ENCODE peak calls at places on chromosomes 5 and 9, in ten cellular contexts. Q is transverse colon, F is heart left ventricle, C is GM12865, M is GM20000, Y is mesothelial cell of epicardium, G is type B pancreatic cell, X is kidney, J is coronary artery, S is astrocyte. D is an unnamed sample.

GRCh38 chr9:136619742-136620440 is 42.8 kb upstream of the EGFL7 start:
- DNase-seq in Q (peak), F (no peak), C (peak), M (no peak), Y (peak), G (no peak), X (no peak), J (no peak), S (no peak), D (no peak)

GRCh38 chr9:115194216-115194615 is 76.3 kb upstream of the TNC start:
- DNase-seq in Q (no peak), F (no peak), C (no peak), M (no peak), Y (no peak), G (no peak), X (no peak), J (no peak), S (no peak), D (peak)

GRCh38 chr5:132339502-132339901 is 30.0 kb upstream of the SLC22A5 start:
- DNase-seq in Q (no peak), F (no peak), C (no peak), M (no peak), Y (no peak), G (no peak), X (no peak), J (no peak), S (no peak), D (no peak)

GRCh38 chr9:91001146-91001611 is 199.6 kb downstream of the SYK start:
- DNase-seq in Q (no peak), F (no peak), C (no peak), M (no peak), Y (no peak), G (peak), X (no peak), J (no peak), S (peak), D (peak)

GRCh38 chr9:137150485-137151060 is 11.6 kb downstream of the GRIN1 start:
- DNase-seq in Q (peak), F (no peak), C (peak), M (peak), Y (no peak), G (no peak), X (no peak), J (no peak), S (no peak), D (peak)

GRCh38 chr9:2317591-2317990 is 302.4 kb downstream of the SMARCA2 start:
- DNase-seq in Q (no peak), F (no peak), C (no peak), M (no peak), Y (no peak), G (no peak), X (no peak), J (no peak), S (no peak), D (no peak)

GRCh38 chr5:138696501-138696900 is 56.7 kb upstream of the CTNNA1 start:
- DNase-seq in Q (no peak), F (no peak), C (no peak), M (no peak), Y (no peak), G (no peak), X (no peak), J (no peak), S (peak), D (peak)

GRCh38 chr9:19032411-19032810 is 598 bp downstream of the SAXO1 start:
- DNase-seq in Q (no peak), F (no peak), C (no peak), M (no peak), Y (no peak), G (no peak), X (no peak), J (no peak), S (no peak), D (no peak)

GRCh38 chr9:91890662-91891061 is 59.4 kb downstream of the ROR2 start:
- DNase-seq in Q (no peak), F (no peak), C (no peak), M (no peak), Y (no peak), G (no peak), X (no peak), J (no peak), S (no peak), D (no peak)

GRCh38 chr9:127809562-127810377 is 7.1 kb downstream of the FPGS start:
- DNase-seq in Q (peak), F (no peak), C (no peak), M (peak), Y (peak), G (no peak), X (no peak), J (no peak), S (no peak), D (no peak)

GRCh38 chr5:157108961-157109360 is at the start of gene HAVCR2:
- DNase-seq in Q (peak), F (peak), C (peak), M (peak), Y (no peak), G (no peak), X (no peak), J (no peak), S (no peak), D (no peak)

GRCh38 chr9:71333311-71333710 is 211.9 kb upstream of the TRPM3 start:
- DNase-seq in Q (no peak), F (no peak), C (no peak), M (no peak), Y (no peak), G (no peak), X (no peak), J (no peak), S (no peak), D (no peak)

GRCh38 chr5:59596586-59597348 is 296.8 kb downstream of the PDE4D start:
- DNase-seq in Q (no peak), F (no peak), C (no peak), M (no peak), Y (no peak), G (no peak), X (no peak), J (no peak), S (peak), D (peak)

GRCh38 chr5:65172486-65173129 is 309.1 kb downstream of the ADAMTS6 start:
- DNase-seq in Q (no peak), F (no peak), C (peak), M (peak), Y (no peak), G (no peak), X (no peak), J (no peak), S (peak), D (peak)

GRCh38 chr5:51326844-51327243 is 56.4 kb upstream of the ISL1 start:
- DNase-seq in Q (no peak), F (no peak), C (no peak), M (no peak), Y (no peak), G (no peak), X (no peak), J (no peak), S (no peak), D (no peak)

GRCh38 chr5:146653560-146653959 is 137.6 kb upstream of the GPR151 start:
- DNase-seq in Q (no peak), F (no peak), C (no peak), M (no peak), Y (no peak), G (no peak), X (no peak), J (no peak), S (no peak), D (no peak)

GRCh38 chr9:21943464-21943863 is 50.7 kb downstream of the CDKN2A start:
- DNase-seq in Q (no peak), F (no peak), C (no peak), M (no peak), Y (no peak), G (no peak), X (no peak), J (no peak), S (no peak), D (no peak)

GRCh38 chr9:121566401-121567141 is 66.9 kb upstream of the GGTA1 start:
- DNase-seq in Q (peak), F (peak), C (no peak), M (no peak), Y (no peak), G (no peak), X (no peak), J (no peak), S (peak), D (peak)

GRCh38 chr9:8457814-8458213 is 658.2 kb upstream of the DMAC1 start:
- DNase-seq in Q (no peak), F (no peak), C (no peak), M (no peak), Y (no peak), G (no peak), X (no peak), J (no peak), S (no peak), D (no peak)

GRCh38 chr5:15938186-15938585 is 241.4 kb downstream of the MARCHF11 start:
- DNase-seq in Q (no peak), F (no peak), C (no peak), M (no peak), Y (no peak), G (no peak), X (no peak), J (no peak), S (no peak), D (peak)

GRCh38 chr9:4548796-4549725 is 58.8 kb downstream of the SLC1A1 start:
- DNase-seq in Q (peak), F (peak), C (peak), M (peak), Y (no peak), G (no peak), X (no peak), J (no peak), S (no peak), D (peak)
- TF ChIP-seq CTCF in Q (no peak), F (peak), C (peak), M (no peak), Y (no peak), G (peak), X (no peak), J (no peak), S (no peak), D (peak)

GRCh38 chr5:77867914-77868313 is 91.8 kb upstream of the TBCA start:
- DNase-seq in Q (no peak), F (no peak), C (no peak), M (no peak), Y (no peak), G (no peak), X (no peak), J (no peak), S (no peak), D (no peak)
- TF ChIP-seq CTCF in Q (no peak), F (no peak), C (no peak), M (no peak), Y (no peak), G (no peak), X (no peak), J (no peak), S (no peak), D (peak)

DNA sequence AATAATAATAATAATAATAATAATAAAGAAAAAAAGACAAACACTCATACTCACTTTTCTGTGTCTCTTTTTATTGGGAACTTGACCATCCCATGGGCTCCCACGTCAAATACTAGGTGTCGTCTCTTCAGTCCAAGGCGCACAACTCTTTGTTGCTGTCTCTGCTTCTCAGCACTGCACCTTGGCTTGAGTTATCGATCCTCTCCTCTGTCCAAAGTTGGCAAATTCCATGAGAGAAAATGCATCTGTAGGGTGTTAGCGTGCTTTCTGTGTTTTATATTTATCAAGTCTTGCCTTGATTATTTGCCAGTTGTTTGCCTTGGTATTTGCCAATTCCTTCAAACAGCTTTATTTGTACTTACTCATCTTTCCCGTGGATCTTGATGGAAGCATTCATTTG is 653.7 kb downstream of the CDH18 start:
- DNase-seq in Q (no peak), F (no peak), C (no peak), M (no peak), Y (no peak), G (no peak), X (no peak), J (no peak), S (no peak), D (no peak)
- TF ChIP-seq CTCF in Q (no peak), F (no peak), C (no peak), M (no peak), Y (no peak), G (no peak), X (no peak), J (no peak), S (no peak), D (no peak)

GRCh38 chr9:73204910-73205309 is 53.2 kb downstream of the ANXA1 start:
- DNase-seq in Q (no peak), F (no peak), C (no peak), M (no peak), Y (no peak), G (no peak), X (no peak), J (no peak), S (no peak), D (no peak)

GRCh38 chr9:73199448-73199847 is 47.8 kb downstream of the ANXA1 start:
- DNase-seq in Q (no peak), F (no peak), C (no peak), M (no peak), Y (no peak), G (no peak), X (no peak), J (no peak), S (no peak), D (no peak)

GRCh38 chr9:73202992-73203391 is 51.3 kb downstream of the ANXA1 start:
- DNase-seq in Q (no peak), F (no peak), C (no peak), M (no peak), Y (no peak), G (no peak), X (no peak), J (no peak), S (no peak), D (no peak)

GRCh38 chr9:73200694-73201432 is 49.2 kb downstream of the ANXA1 start:
- DNase-seq in Q (no peak), F (no peak), C (peak), M (peak), Y (no peak), G (no peak), X (no peak), J (no peak), S (no peak), D (peak)

DNA sequence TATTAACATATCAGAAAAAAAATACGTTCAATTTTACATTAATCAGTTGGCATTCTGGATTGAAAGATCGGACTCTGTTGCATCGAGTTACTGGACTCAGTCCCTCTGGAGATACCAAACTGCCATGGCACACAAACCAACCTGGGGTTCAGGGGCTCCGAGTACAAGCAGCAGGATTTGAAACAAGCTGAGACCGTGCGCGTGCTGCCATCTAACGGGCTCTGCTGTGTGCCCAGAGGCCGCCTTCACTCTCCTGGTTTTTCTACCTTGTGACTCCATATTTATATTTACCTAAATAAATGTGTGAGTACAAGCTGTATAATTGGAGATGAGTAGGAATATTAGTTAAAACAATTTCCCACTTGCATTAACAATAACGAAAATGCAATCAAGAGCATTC is 48.2 kb downstream of the ANXA1 start:
- DNase-seq in Q (no peak), F (no peak), C (no peak), M (no peak), Y (no peak), G (no peak), X (no peak), J (no peak), S (no peak), D (no peak)
- TF ChIP-seq CTCF in Q (no peak), F (no peak), C (no peak), M (no peak), Y (no peak), G (no peak), X (peak), J (no peak), S (peak), D (peak)

GRCh38 chr5:141420855-141421488 is at the start of gene PCDHGA11:
- DNase-seq in Q (no peak), F (no peak), C (peak), M (peak), Y (no peak), G (no peak), X (no peak), J (no peak), S (peak), D (peak)
- TF ChIP-seq CTCF in Q (no peak), F (peak), C (peak), M (peak), Y (no peak), G (no peak), X (peak), J (no peak), S (peak), D (peak)

DNA sequence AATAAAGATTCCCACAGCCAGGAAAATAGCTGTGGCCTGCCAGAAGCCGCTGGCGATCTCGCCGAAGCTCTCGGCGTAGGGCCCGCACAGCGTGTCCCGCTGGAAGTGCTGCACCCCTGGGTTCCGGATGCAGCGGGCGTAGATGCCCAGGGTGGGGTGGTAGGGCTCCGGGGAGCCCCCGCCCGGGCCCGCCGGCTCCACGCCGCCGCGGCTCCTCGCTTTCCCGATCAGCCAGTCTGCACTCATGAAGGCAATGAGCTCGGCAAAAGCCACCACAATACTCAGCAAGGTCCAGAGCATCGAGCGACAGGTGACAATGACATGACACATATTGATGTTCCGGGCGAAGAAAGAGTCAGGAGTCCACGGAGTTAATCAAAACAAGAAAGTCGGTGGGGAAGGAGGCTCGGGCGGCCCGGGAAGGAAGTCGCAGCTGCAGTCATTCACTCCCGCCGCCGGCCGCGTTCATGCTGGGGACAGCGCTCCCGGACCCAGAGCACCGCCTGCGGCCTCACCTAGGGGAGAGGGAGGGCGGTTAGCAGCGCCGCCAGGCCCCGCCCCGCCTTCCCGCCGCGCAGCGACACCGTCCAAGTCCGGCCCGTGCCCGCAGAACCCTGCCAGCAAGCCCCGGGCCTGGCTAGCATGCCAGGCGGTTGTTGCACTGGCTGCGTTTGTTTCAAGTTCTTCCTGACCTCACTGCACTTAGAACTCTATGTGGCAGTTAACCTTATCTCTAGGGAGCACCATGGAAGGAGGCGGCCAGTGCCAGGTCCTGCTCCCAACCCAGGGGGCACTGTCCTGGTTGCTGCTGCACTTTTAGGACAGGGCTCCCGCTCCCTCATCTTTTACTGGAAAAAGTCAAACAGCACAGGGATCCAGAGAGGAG is 138.4 kb downstream of the LHFPL2 start:
- DNase-seq in Q (peak), F (peak), C (peak), M (peak), Y (no peak), G (no peak), X (peak), J (peak), S (no peak), D (no peak)
- TF ChIP-seq CTCF in Q (no peak), F (peak), C (peak), M (no peak), Y (no peak), G (peak), X (peak), J (no peak), S (peak), D (peak)

D was measured in fibroblast of mammary gland.